ENCODE peak calls at places on chromosomes 16 and 17, in nine cellular contexts. One of them, this sample, is unnamed.

GRCh38 chr16:35011-35775 is 18.2 kb downstream of the POLR3K start:
- DNase-seq in fibroblast of pulmonary artery: no peak
- DNase-seq in body of pancreas: no peak
- DNase-seq in fibroblast of the aortic adventitia: no peak
- DNase-seq in BJ: no peak
- DNase-seq in PC-3: no peak
- DNase-seq in GM23338: peak
- DNase-seq in dorsolateral prefrontal cortex: no peak
- DNase-seq in AG04449: no peak
- DNase-seq in this sample: peak

GRCh38 chr16:19393226-19394074 is 24.2 kb upstream of the TMC5 start:
- DNase-seq in fibroblast of pulmonary artery: peak
- DNase-seq in body of pancreas: no peak
- DNase-seq in fibroblast of the aortic adventitia: peak
- DNase-seq in BJ: no peak
- DNase-seq in PC-3: peak
- DNase-seq in GM23338: no peak
- DNase-seq in dorsolateral prefrontal cortex: no peak
- DNase-seq in AG04449: no peak
- DNase-seq in this sample: peak

GRCh38 chr17:36921131-36921851 is 16.0 kb upstream of the LHX1 start:
- DNase-seq in fibroblast of pulmonary artery: peak
- DNase-seq in body of pancreas: no peak
- DNase-seq in fibroblast of the aortic adventitia: peak
- DNase-seq in BJ: no peak
- DNase-seq in PC-3: peak
- DNase-seq in GM23338: peak
- DNase-seq in dorsolateral prefrontal cortex: no peak
- DNase-seq in AG04449: no peak
- DNase-seq in this sample: no peak

GRCh38 chr16:14050297-14051027 is 20.7 kb upstream of the MRTFB start:
- DNase-seq in fibroblast of pulmonary artery: peak
- DNase-seq in body of pancreas: peak
- DNase-seq in fibroblast of the aortic adventitia: no peak
- DNase-seq in BJ: no peak
- DNase-seq in PC-3: peak
- DNase-seq in GM23338: peak
- DNase-seq in dorsolateral prefrontal cortex: no peak
- DNase-seq in AG04449: no peak
- DNase-seq in this sample: no peak

GRCh38 chr17:21549107-21549687 is 143.1 kb upstream of the KCNJ18 start:
- DNase-seq in fibroblast of pulmonary artery: peak
- DNase-seq in body of pancreas: no peak
- DNase-seq in fibroblast of the aortic adventitia: peak
- DNase-seq in BJ: no peak
- DNase-seq in PC-3: peak
- DNase-seq in GM23338: no peak
- DNase-seq in dorsolateral prefrontal cortex: no peak
- DNase-seq in AG04449: no peak
- DNase-seq in this sample: no peak

GRCh38 chr17:76357597-76358158 is 4.0 kb upstream of the PRPSAP1 start:
- DNase-seq in fibroblast of pulmonary artery: no peak
- DNase-seq in body of pancreas: no peak
- DNase-seq in fibroblast of the aortic adventitia: no peak
- DNase-seq in BJ: no peak
- DNase-seq in PC-3: no peak
- DNase-seq in GM23338: no peak
- DNase-seq in dorsolateral prefrontal cortex: no peak
- DNase-seq in AG04449: no peak
- DNase-seq in this sample: peak

GRCh38 chr17:50638851-50639767 is 4.4 kb downstream of the ABCC3 start:
- DNase-seq in fibroblast of pulmonary artery: peak
- DNase-seq in body of pancreas: peak
- DNase-seq in fibroblast of the aortic adventitia: peak
- DNase-seq in BJ: peak
- DNase-seq in PC-3: peak
- DNase-seq in GM23338: no peak
- DNase-seq in dorsolateral prefrontal cortex: no peak
- DNase-seq in AG04449: peak
- DNase-seq in this sample: peak

GRCh38 chr16:81778861-81779539 is at the start of gene PLCG2:
- DNase-seq in fibroblast of pulmonary artery: peak
- DNase-seq in body of pancreas: peak
- DNase-seq in fibroblast of the aortic adventitia: no peak
- DNase-seq in BJ: no peak
- DNase-seq in PC-3: peak
- DNase-seq in GM23338: peak
- DNase-seq in dorsolateral prefrontal cortex: no peak
- DNase-seq in AG04449: no peak
- DNase-seq in this sample: peak

GRCh38 chr16:24688359-24688758 is 41.1 kb upstream of the TNRC6A start:
- DNase-seq in fibroblast of pulmonary artery: no peak
- DNase-seq in body of pancreas: no peak
- DNase-seq in fibroblast of the aortic adventitia: no peak
- DNase-seq in BJ: no peak
- DNase-seq in PC-3: no peak
- DNase-seq in GM23338: no peak
- DNase-seq in dorsolateral prefrontal cortex: no peak
- DNase-seq in AG04449: no peak
- DNase-seq in this sample: no peak

GRCh38 chr16:68756250-68757051 is 19.4 kb downstream of the CDH1 start:
- DNase-seq in fibroblast of pulmonary artery: no peak
- DNase-seq in body of pancreas: peak
- DNase-seq in fibroblast of the aortic adventitia: peak
- DNase-seq in BJ: no peak
- DNase-seq in PC-3: peak
- DNase-seq in GM23338: no peak
- DNase-seq in dorsolateral prefrontal cortex: no peak
- DNase-seq in AG04449: no peak
- DNase-seq in this sample: peak

GRCh38 chr17:68383120-68383442 is 74.2 kb downstream of the WIPI1 start:
- DNase-seq in fibroblast of pulmonary artery: no peak
- DNase-seq in body of pancreas: no peak
- DNase-seq in fibroblast of the aortic adventitia: no peak
- DNase-seq in BJ: no peak
- DNase-seq in PC-3: no peak
- DNase-seq in GM23338: no peak
- DNase-seq in dorsolateral prefrontal cortex: no peak
- DNase-seq in AG04449: no peak
- DNase-seq in this sample: no peak

GRCh38 chr16:19138601-19139000 is 24.8 kb downstream of the ITPRIPL2 start:
- DNase-seq in fibroblast of pulmonary artery: peak
- DNase-seq in body of pancreas: no peak
- DNase-seq in fibroblast of the aortic adventitia: peak
- DNase-seq in BJ: peak
- DNase-seq in PC-3: peak
- DNase-seq in GM23338: peak
- DNase-seq in dorsolateral prefrontal cortex: no peak
- DNase-seq in AG04449: no peak
- DNase-seq in this sample: peak

GRCh38 chr17:55420067-55420775 is 1.4 kb downstream of the MMD start:
- DNase-seq in fibroblast of pulmonary artery: no peak
- DNase-seq in body of pancreas: no peak
- DNase-seq in fibroblast of the aortic adventitia: no peak
- DNase-seq in BJ: no peak
- DNase-seq in PC-3: no peak
- DNase-seq in GM23338: no peak
- DNase-seq in dorsolateral prefrontal cortex: no peak
- DNase-seq in AG04449: no peak
- DNase-seq in this sample: peak

GRCh38 chr16:31395647-31396046 is 2.5 kb downstream of the ITGAD start:
- DNase-seq in fibroblast of pulmonary artery: no peak
- DNase-seq in body of pancreas: no peak
- DNase-seq in fibroblast of the aortic adventitia: no peak
- DNase-seq in BJ: no peak
- DNase-seq in PC-3: no peak
- DNase-seq in GM23338: no peak
- DNase-seq in dorsolateral prefrontal cortex: no peak
- DNase-seq in AG04449: no peak
- DNase-seq in this sample: peak

GRCh38 chr17:40605301-40605700 is 40.0 kb upstream of the CCR7 start:
- DNase-seq in fibroblast of pulmonary artery: no peak
- DNase-seq in body of pancreas: no peak
- DNase-seq in fibroblast of the aortic adventitia: no peak
- DNase-seq in BJ: no peak
- DNase-seq in PC-3: no peak
- DNase-seq in GM23338: no peak
- DNase-seq in dorsolateral prefrontal cortex: no peak
- DNase-seq in AG04449: no peak
- DNase-seq in this sample: no peak

GRCh38 chr16:48271728-48272127 is 24.4 kb upstream of the ABCC11 start:
- DNase-seq in fibroblast of pulmonary artery: peak
- DNase-seq in body of pancreas: no peak
- DNase-seq in fibroblast of the aortic adventitia: peak
- DNase-seq in BJ: no peak
- DNase-seq in PC-3: no peak
- DNase-seq in GM23338: no peak
- DNase-seq in dorsolateral prefrontal cortex: no peak
- DNase-seq in AG04449: peak
- DNase-seq in this sample: no peak

GRCh38 chr17:75783069-75783783 is 1.4 kb upstream of the UNK start:
- DNase-seq in fibroblast of pulmonary artery: peak
- DNase-seq in body of pancreas: no peak
- DNase-seq in fibroblast of the aortic adventitia: peak
- DNase-seq in BJ: no peak
- DNase-seq in PC-3: peak
- DNase-seq in GM23338: peak
- DNase-seq in dorsolateral prefrontal cortex: no peak
- DNase-seq in AG04449: no peak
- DNase-seq in this sample: no peak

GRCh38 chr17:27473748-27474609 is 17.7 kb downstream of the KSR1 start:
- DNase-seq in fibroblast of pulmonary artery: peak
- DNase-seq in body of pancreas: peak
- DNase-seq in fibroblast of the aortic adventitia: no peak
- DNase-seq in BJ: no peak
- DNase-seq in PC-3: no peak
- DNase-seq in GM23338: no peak
- DNase-seq in dorsolateral prefrontal cortex: no peak
- DNase-seq in AG04449: no peak
- DNase-seq in this sample: peak

GRCh38 chr17:64160378-64160777 is 30.4 kb upstream of the ERN1 start:
- DNase-seq in fibroblast of pulmonary artery: no peak
- DNase-seq in body of pancreas: peak
- DNase-seq in fibroblast of the aortic adventitia: no peak
- DNase-seq in BJ: no peak
- DNase-seq in PC-3: no peak
- DNase-seq in GM23338: no peak
- DNase-seq in dorsolateral prefrontal cortex: no peak
- DNase-seq in AG04449: no peak
- DNase-seq in this sample: no peak

GRCh38 chr16:88478115-88478514 is 25.0 kb downstream of the ZFPM1 start:
- DNase-seq in fibroblast of pulmonary artery: no peak
- DNase-seq in body of pancreas: no peak
- DNase-seq in fibroblast of the aortic adventitia: no peak
- DNase-seq in BJ: no peak
- DNase-seq in PC-3: no peak
- DNase-seq in GM23338: no peak
- DNase-seq in dorsolateral prefrontal cortex: no peak
- DNase-seq in AG04449: no peak
- DNase-seq in this sample: no peak

DNA sequence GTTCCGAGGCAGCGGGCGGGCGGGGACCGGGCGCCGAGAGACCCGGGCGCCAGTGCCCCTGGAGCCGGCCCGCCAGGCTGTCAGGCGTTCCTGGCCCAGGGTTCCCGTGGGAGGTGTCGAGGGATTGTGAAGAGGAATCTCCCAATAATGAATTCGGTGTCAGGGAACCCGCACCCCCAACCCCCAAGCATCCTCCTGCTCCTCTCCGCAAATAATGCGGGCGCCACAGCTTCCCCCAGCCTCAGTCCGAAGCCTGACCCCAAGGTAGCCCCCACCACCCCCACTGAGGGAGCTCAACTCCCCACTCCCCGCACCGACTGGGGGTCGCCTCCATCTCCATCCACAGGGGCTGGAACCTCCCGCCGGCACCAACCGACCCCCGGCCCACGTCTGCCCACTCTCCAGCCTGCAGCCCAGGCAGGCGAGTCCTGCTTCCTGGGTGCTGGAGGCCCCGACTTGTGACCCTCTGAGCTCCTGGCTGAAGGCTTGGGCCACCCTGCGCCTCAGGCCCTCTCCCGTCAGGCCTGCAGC is 641 bp upstream of the CASKIN1 start:
- DNase-seq in fibroblast of pulmonary artery: no peak
- DNase-seq in body of pancreas: no peak
- DNase-seq in fibroblast of the aortic adventitia: no peak
- DNase-seq in BJ: no peak
- DNase-seq in PC-3: no peak
- DNase-seq in GM23338: no peak
- DNase-seq in dorsolateral prefrontal cortex: no peak
- DNase-seq in AG04449: no peak
- DNase-seq in this sample: no peak
- H3K4me3 ChIP-seq in fibroblast of pulmonary artery: no peak
- H3K4me3 ChIP-seq in body of pancreas: no peak
- H3K4me3 ChIP-seq in fibroblast of the aortic adventitia: no peak
- H3K4me3 ChIP-seq in BJ: no peak
- H3K4me3 ChIP-seq in PC-3: no peak
- H3K4me3 ChIP-seq in GM23338: peak
- H3K4me3 ChIP-seq in dorsolateral prefrontal cortex: peak
- H3K4me3 ChIP-seq in AG04449: no peak
- H3K4me3 ChIP-seq in this sample: no peak

GRCh38 chr17:80970044-80970761 is 21.4 kb upstream of the CHMP6 start:
- DNase-seq in fibroblast of pulmonary artery: peak
- DNase-seq in body of pancreas: no peak
- DNase-seq in fibroblast of the aortic adventitia: no peak
- DNase-seq in BJ: no peak
- DNase-seq in PC-3: peak
- DNase-seq in GM23338: no peak
- DNase-seq in dorsolateral prefrontal cortex: peak
- DNase-seq in AG04449: no peak
- DNase-seq in this sample: peak
- TF ChIP-seq CTCF in fibroblast of pulmonary artery: peak
- TF ChIP-seq CTCF in body of pancreas: peak
- TF ChIP-seq CTCF in fibroblast of the aortic adventitia: peak
- TF ChIP-seq CTCF in BJ: peak
- TF ChIP-seq CTCF in PC-3: peak
- TF ChIP-seq CTCF in GM23338: peak
- TF ChIP-seq CTCF in dorsolateral prefrontal cortex: peak
- TF ChIP-seq CTCF in AG04449: peak
- TF ChIP-seq CTCF in this sample: no peak

GRCh38 chr17:48615212-48615962 is at the start of gene HOXB8:
- DNase-seq in fibroblast of pulmonary artery: no peak
- DNase-seq in body of pancreas: no peak
- DNase-seq in fibroblast of the aortic adventitia: no peak
- DNase-seq in BJ: no peak
- DNase-seq in PC-3: peak
- DNase-seq in GM23338: no peak
- DNase-seq in dorsolateral prefrontal cortex: no peak
- DNase-seq in AG04449: no peak
- DNase-seq in this sample: peak
- H3K4me3 ChIP-seq in fibroblast of pulmonary artery: no peak
- H3K4me3 ChIP-seq in body of pancreas: no peak
- H3K4me3 ChIP-seq in fibroblast of the aortic adventitia: no peak
- H3K4me3 ChIP-seq in BJ: no peak
- H3K4me3 ChIP-seq in PC-3: peak
- H3K4me3 ChIP-seq in GM23338: peak
- H3K4me3 ChIP-seq in dorsolateral prefrontal cortex: no peak
- H3K4me3 ChIP-seq in AG04449: peak
- H3K4me3 ChIP-seq in this sample: no peak

DNA sequence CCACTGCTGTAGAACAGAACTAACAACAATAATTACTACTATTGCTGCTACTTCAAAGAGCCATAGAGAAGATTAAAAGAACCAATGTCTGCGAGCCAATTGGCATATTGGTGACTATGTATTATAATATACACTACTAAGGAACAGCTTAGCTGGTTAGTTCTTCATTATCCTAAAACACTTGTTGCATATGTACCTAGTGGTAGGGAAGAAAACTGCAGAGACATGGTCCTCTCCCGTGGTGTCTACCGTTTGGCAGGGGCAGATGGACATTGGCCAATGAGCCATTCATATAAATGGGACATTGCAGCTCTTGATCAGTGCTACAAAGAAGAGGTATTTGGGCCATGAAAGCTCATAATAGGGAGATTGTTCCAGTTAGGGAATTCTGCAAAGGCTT is 46.4 kb upstream of the CLEC3A start:
- DNase-seq in fibroblast of pulmonary artery: no peak
- DNase-seq in body of pancreas: no peak
- DNase-seq in fibroblast of the aortic adventitia: no peak
- DNase-seq in BJ: no peak
- DNase-seq in PC-3: no peak
- DNase-seq in GM23338: no peak
- DNase-seq in dorsolateral prefrontal cortex: no peak
- DNase-seq in AG04449: no peak
- DNase-seq in this sample: no peak
- TF ChIP-seq CTCF in fibroblast of pulmonary artery: no peak
- TF ChIP-seq CTCF in body of pancreas: no peak
- TF ChIP-seq CTCF in fibroblast of the aortic adventitia: no peak
- TF ChIP-seq CTCF in BJ: no peak
- TF ChIP-seq CTCF in PC-3: no peak
- TF ChIP-seq CTCF in GM23338: no peak
- TF ChIP-seq CTCF in dorsolateral prefrontal cortex: no peak
- TF ChIP-seq CTCF in AG04449: no peak
- TF ChIP-seq CTCF in this sample: no peak

This sample was measured in mucosa of descending colon.